ENCODE peak calls at places on chromosomes 16 and 17, in ten cellular contexts. One of them, this sample, is unnamed.

GRCh38 chr16:4415538-4416199 is 727 bp downstream of the CORO7 start:
- DNase-seq in fibroblast of the conjunctiva: no peak
- DNase-seq in K562: peak; percentile 71
- DNase-seq in H9: peak; percentile 37
- DNase-seq in stimulated activated CD4-positive, alpha-beta T cell treated with anti-CD3 and anti-CD28 coated beads, Interleukin-2, amount 100 ng/mL, for 48 hours: peak; percentile 47
- DNase-seq in NCI-H1105 treated with DMSO at 0.1 percent for 48 hours: no peak
- DNase-seq in effector memory CD4-positive, alpha-beta T cell: peak; percentile 51
- DNase-seq in activated CD4-positive, CD25-positive, alpha-beta regulatory T cell treated with anti-CD3 and anti-CD28 coated beads, Interleukin-2, amount 50 U/mL, for 16 hours: peak; percentile 24
- DNase-seq in lung: peak; percentile 59
- DNase-seq in left lung: peak; percentile 66
- DNase-seq in this sample: peak; percentile 46

GRCh38 chr16:89187337-89188063 is 12.8 kb downstream of the SLC22A31 start:
- DNase-seq in lung: no peak
- DNase-seq in H9: no peak
- DNase-seq in fibroblast of the conjunctiva: no peak
- DNase-seq in effector memory CD4-positive, alpha-beta T cell: peak; percentile 18
- DNase-seq in K562: peak; percentile 27
- DNase-seq in stimulated activated CD4-positive, alpha-beta T cell treated with anti-CD3 and anti-CD28 coated beads, Interleukin-2, amount 100 ng/mL, for 48 hours: no peak
- DNase-seq in left lung: peak; percentile 31
- DNase-seq in NCI-H1105 treated with DMSO at 0.1 percent for 48 hours: no peak
- DNase-seq in activated CD4-positive, CD25-positive, alpha-beta regulatory T cell treated with anti-CD3 and anti-CD28 coated beads, Interleukin-2, amount 50 U/mL, for 16 hours: no peak
- DNase-seq in this sample: peak; percentile 42

GRCh38 chr17:55053855-55054254 is 85.3 kb downstream of the STXBP4 start:
- DNase-seq in fibroblast of the conjunctiva: peak; percentile 3
- DNase-seq in activated CD4-positive, CD25-positive, alpha-beta regulatory T cell treated with anti-CD3 and anti-CD28 coated beads, Interleukin-2, amount 50 U/mL, for 16 hours: no peak
- DNase-seq in K562: no peak
- DNase-seq in left lung: no peak
- DNase-seq in NCI-H1105 treated with DMSO at 0.1 percent for 48 hours: no peak
- DNase-seq in effector memory CD4-positive, alpha-beta T cell: no peak
- DNase-seq in stimulated activated CD4-positive, alpha-beta T cell treated with anti-CD3 and anti-CD28 coated beads, Interleukin-2, amount 100 ng/mL, for 48 hours: no peak
- DNase-seq in H9: no peak
- DNase-seq in lung: no peak
- DNase-seq in this sample: no peak

GRCh38 chr17:32909787-32910369 is 18.1 kb upstream of the TMEM98 start:
- DNase-seq in NCI-H1105 treated with DMSO at 0.1 percent for 48 hours: peak; percentile 49
- DNase-seq in H9: peak; percentile 90
- DNase-seq in effector memory CD4-positive, alpha-beta T cell: no peak
- DNase-seq in left lung: peak; percentile 59
- DNase-seq in lung: peak; percentile 79
- DNase-seq in stimulated activated CD4-positive, alpha-beta T cell treated with anti-CD3 and anti-CD28 coated beads, Interleukin-2, amount 100 ng/mL, for 48 hours: peak; percentile 53
- DNase-seq in activated CD4-positive, CD25-positive, alpha-beta regulatory T cell treated with anti-CD3 and anti-CD28 coated beads, Interleukin-2, amount 50 U/mL, for 16 hours: no peak
- DNase-seq in fibroblast of the conjunctiva: peak; percentile 72
- DNase-seq in K562: peak; percentile 74
- DNase-seq in this sample: peak; percentile 82

GRCh38 chr16:23835390-23836077 is at the start of gene PRKCB:
- DNase-seq in effector memory CD4-positive, alpha-beta T cell: peak; percentile 85
- DNase-seq in NCI-H1105 treated with DMSO at 0.1 percent for 48 hours: peak; percentile 45
- DNase-seq in K562: peak; percentile 96
- DNase-seq in activated CD4-positive, CD25-positive, alpha-beta regulatory T cell treated with anti-CD3 and anti-CD28 coated beads, Interleukin-2, amount 50 U/mL, for 16 hours: peak; percentile 68
- DNase-seq in H9: peak; percentile 89
- DNase-seq in lung: peak; percentile 74
- DNase-seq in left lung: peak; percentile 87
- DNase-seq in stimulated activated CD4-positive, alpha-beta T cell treated with anti-CD3 and anti-CD28 coated beads, Interleukin-2, amount 100 ng/mL, for 48 hours: peak; percentile 92
- DNase-seq in fibroblast of the conjunctiva: no peak
- DNase-seq in this sample: peak; percentile 98

GRCh38 chr16:10552998-10553491 is 27.4 kb downstream of the EMP2 start:
- DNase-seq in K562: peak; percentile 93
- DNase-seq in stimulated activated CD4-positive, alpha-beta T cell treated with anti-CD3 and anti-CD28 coated beads, Interleukin-2, amount 100 ng/mL, for 48 hours: peak; percentile 40
- DNase-seq in NCI-H1105 treated with DMSO at 0.1 percent for 48 hours: no peak
- DNase-seq in activated CD4-positive, CD25-positive, alpha-beta regulatory T cell treated with anti-CD3 and anti-CD28 coated beads, Interleukin-2, amount 50 U/mL, for 16 hours: peak; percentile 8
- DNase-seq in lung: peak; percentile 47
- DNase-seq in effector memory CD4-positive, alpha-beta T cell: peak; percentile 9
- DNase-seq in fibroblast of the conjunctiva: no peak
- DNase-seq in H9: peak; percentile 84
- DNase-seq in left lung: peak; percentile 55
- DNase-seq in this sample: peak; percentile 35

GRCh38 chr16:25608002-25608401 is 83.8 kb upstream of the HS3ST4 start:
- DNase-seq in H9: no peak
- DNase-seq in NCI-H1105 treated with DMSO at 0.1 percent for 48 hours: no peak
- DNase-seq in left lung: no peak
- DNase-seq in K562: no peak
- DNase-seq in fibroblast of the conjunctiva: no peak
- DNase-seq in activated CD4-positive, CD25-positive, alpha-beta regulatory T cell treated with anti-CD3 and anti-CD28 coated beads, Interleukin-2, amount 50 U/mL, for 16 hours: no peak
- DNase-seq in lung: no peak
- DNase-seq in stimulated activated CD4-positive, alpha-beta T cell treated with anti-CD3 and anti-CD28 coated beads, Interleukin-2, amount 100 ng/mL, for 48 hours: no peak
- DNase-seq in effector memory CD4-positive, alpha-beta T cell: no peak
- DNase-seq in this sample: no peak

GRCh38 chr17:61383689-61384201 is 15.9 kb upstream of the TBX2 start:
- DNase-seq in NCI-H1105 treated with DMSO at 0.1 percent for 48 hours: no peak
- DNase-seq in stimulated activated CD4-positive, alpha-beta T cell treated with anti-CD3 and anti-CD28 coated beads, Interleukin-2, amount 100 ng/mL, for 48 hours: no peak
- DNase-seq in fibroblast of the conjunctiva: no peak
- DNase-seq in activated CD4-positive, CD25-positive, alpha-beta regulatory T cell treated with anti-CD3 and anti-CD28 coated beads, Interleukin-2, amount 50 U/mL, for 16 hours: no peak
- DNase-seq in K562: no peak
- DNase-seq in effector memory CD4-positive, alpha-beta T cell: no peak
- DNase-seq in lung: no peak
- DNase-seq in left lung: no peak
- DNase-seq in H9: no peak
- DNase-seq in this sample: no peak

GRCh38 chr16:85878875-85879274 is 20.1 kb upstream of the IRF8 start:
- DNase-seq in left lung: no peak
- DNase-seq in lung: no peak
- DNase-seq in NCI-H1105 treated with DMSO at 0.1 percent for 48 hours: no peak
- DNase-seq in stimulated activated CD4-positive, alpha-beta T cell treated with anti-CD3 and anti-CD28 coated beads, Interleukin-2, amount 100 ng/mL, for 48 hours: no peak
- DNase-seq in K562: no peak
- DNase-seq in activated CD4-positive, CD25-positive, alpha-beta regulatory T cell treated with anti-CD3 and anti-CD28 coated beads, Interleukin-2, amount 50 U/mL, for 16 hours: no peak
- DNase-seq in effector memory CD4-positive, alpha-beta T cell: no peak
- DNase-seq in H9: peak; percentile 28
- DNase-seq in fibroblast of the conjunctiva: peak; percentile 26
- DNase-seq in this sample: peak; percentile 22

GRCh38 chr17:3949418-3949817 is 14.8 kb downstream of the ATP2A3 start:
- DNase-seq in stimulated activated CD4-positive, alpha-beta T cell treated with anti-CD3 and anti-CD28 coated beads, Interleukin-2, amount 100 ng/mL, for 48 hours: no peak
- DNase-seq in K562: no peak
- DNase-seq in fibroblast of the conjunctiva: no peak
- DNase-seq in H9: no peak
- DNase-seq in activated CD4-positive, CD25-positive, alpha-beta regulatory T cell treated with anti-CD3 and anti-CD28 coated beads, Interleukin-2, amount 50 U/mL, for 16 hours: no peak
- DNase-seq in NCI-H1105 treated with DMSO at 0.1 percent for 48 hours: no peak
- DNase-seq in effector memory CD4-positive, alpha-beta T cell: no peak
- DNase-seq in lung: no peak
- DNase-seq in left lung: no peak
- DNase-seq in this sample: no peak

GRCh38 chr17:80833952-80834895 is 157.4 kb upstream of the CHMP6 start:
- DNase-seq in K562: no peak
- DNase-seq in stimulated activated CD4-positive, alpha-beta T cell treated with anti-CD3 and anti-CD28 coated beads, Interleukin-2, amount 100 ng/mL, for 48 hours: no peak
- DNase-seq in lung: no peak
- DNase-seq in left lung: peak; percentile 44
- DNase-seq in NCI-H1105 treated with DMSO at 0.1 percent for 48 hours: no peak
- DNase-seq in activated CD4-positive, CD25-positive, alpha-beta regulatory T cell treated with anti-CD3 and anti-CD28 coated beads, Interleukin-2, amount 50 U/mL, for 16 hours: no peak
- DNase-seq in effector memory CD4-positive, alpha-beta T cell: no peak
- DNase-seq in H9: no peak
- DNase-seq in fibroblast of the conjunctiva: peak; percentile 80
- DNase-seq in this sample: no peak

GRCh38 chr16:77332792-77333191 is 102.0 kb downstream of the ADAMTS18 start:
- DNase-seq in left lung: no peak
- DNase-seq in K562: no peak
- DNase-seq in lung: no peak
- DNase-seq in NCI-H1105 treated with DMSO at 0.1 percent for 48 hours: no peak
- DNase-seq in fibroblast of the conjunctiva: no peak
- DNase-seq in activated CD4-positive, CD25-positive, alpha-beta regulatory T cell treated with anti-CD3 and anti-CD28 coated beads, Interleukin-2, amount 50 U/mL, for 16 hours: no peak
- DNase-seq in stimulated activated CD4-positive, alpha-beta T cell treated with anti-CD3 and anti-CD28 coated beads, Interleukin-2, amount 100 ng/mL, for 48 hours: no peak
- DNase-seq in effector memory CD4-positive, alpha-beta T cell: no peak
- DNase-seq in H9: no peak
- DNase-seq in this sample: no peak

This sample was measured in neural progenitor cell.